ENCODE peak calls at places on chromosomes 6 and 20, in five cellular contexts. J, H, T, V and F are unnamed samples.

GRCh38 chr6:33824461-33825154 is 20.8 kb upstream of the MLN start:
- DNase-seq in J (peak; percentile 19), H (peak; percentile 24), T (no peak), V (no peak), F (peak; percentile 72)

GRCh38 chr6:100464162-100464851 is 414 bp downstream of the SIM1 start:
- DNase-seq in J (no peak), H (no peak), T (no peak), V (no peak), F (no peak)

GRCh38 chr6:14619419-14619781 is 501.8 kb downstream of the CD83 start:
- DNase-seq in J (peak; percentile 29), H (no peak), T (no peak), V (no peak), F (no peak)

GRCh38 chr20:45487231-45487635 is 17.7 kb downstream of the WFDC2 start:
- DNase-seq in J (no peak), H (no peak), T (peak; percentile 10), V (no peak), F (no peak)

GRCh38 chr20:6501061-6501460 is 266.4 kb upstream of the BMP2 start:
- DNase-seq in J (no peak), H (peak; percentile 19), T (no peak), V (peak; percentile 16), F (peak; percentile 69)

GRCh38 chr20:4924032-4924431 is 77.3 kb downstream of the SLC23A2 start:
- DNase-seq in J (no peak), H (no peak), T (no peak), V (no peak), F (no peak)

GRCh38 chr20:438581-439469 is 23.5 kb downstream of the TBC1D20 start:
- DNase-seq in J (no peak), H (no peak), T (no peak), V (no peak), F (no peak)

GRCh38 chr6:135909737-135910387 is 58.4 kb downstream of the PDE7B start:
- DNase-seq in J (peak; percentile 38), H (no peak), T (peak; percentile 60), V (no peak), F (peak; percentile 66)

GRCh38 chr6:11575408-11576033 is 38.0 kb downstream of the TMEM170B start:
- DNase-seq in J (peak; percentile 56), H (peak; percentile 84), T (peak; percentile 80), V (peak; percentile 55), F (peak; percentile 93)

GRCh38 chr6:155103816-155104366 is 108.8 kb downstream of the TIAM2 start:
- DNase-seq in J (no peak), H (peak; percentile 64), T (no peak), V (no peak), F (peak; percentile 52)

GRCh38 chr6:101391772-101392560 is 1.5 kb upstream of the GRIK2 start:
- DNase-seq in J (no peak), H (peak; percentile 52), T (no peak), V (no peak), F (no peak)

GRCh38 chr6:142692942-142693341 is 252.0 kb downstream of the HIVEP2 start:
- DNase-seq in J (peak; percentile 71), H (peak; percentile 93), T (peak; percentile 86), V (peak; percentile 74), F (peak; percentile 92)

GRCh38 chr6:43953794-43954310 is 173.4 kb downstream of the MRPL14 start:
- DNase-seq in J (peak; percentile 43), H (peak; percentile 22), T (no peak), V (no peak), F (no peak)

GRCh38 chr6:70901324-70901723 is 55.5 kb downstream of the B3GAT2 start:
- DNase-seq in J (no peak), H (no peak), T (peak; percentile 6), V (no peak), F (no peak)

GRCh38 chr6:25122622-25123237 is 156.4 kb upstream of the CARMIL1 start:
- DNase-seq in J (no peak), H (no peak), T (no peak), V (no peak), F (no peak)

GRCh38 chr6:128738112-128738511 is 144.8 kb upstream of the LAMA2 start:
- DNase-seq in J (no peak), H (no peak), T (no peak), V (no peak), F (no peak)

GRCh38 chr20:59571151-59571550 is 33.2 kb upstream of the PHACTR3 start:
- DNase-seq in J (no peak), H (no peak), T (no peak), V (no peak), F (no peak)

GRCh38 chr6:145148392-145149175 is 586.7 kb downstream of the EPM2A start:
- DNase-seq in J (peak; percentile 17), H (peak; percentile 75), T (no peak), V (no peak), F (peak; percentile 29)

GRCh38 chr6:120129228-120129627 is 779.7 kb upstream of the MAN1A1 start:
- DNase-seq in J (no peak), H (no peak), T (no peak), V (no peak), F (no peak)

GRCh38 chr6:105789935-105790334 is 296.2 kb upstream of the PRDM1 start:
- DNase-seq in J (no peak), H (no peak), T (no peak), V (no peak), F (no peak)

GRCh38 chr6:139291813-139292619 is at the start of gene TXLNB:
- DNase-seq in J (peak; percentile 82), H (peak; percentile 75), T (no peak), V (peak; percentile 93), F (peak; percentile 95)

GRCh38 chr6:166782541-166782940 is 155.5 kb upstream of the RPS6KA2 start:
- DNase-seq in J (no peak), H (no peak), T (no peak), V (no peak), F (no peak)

GRCh38 chr6:168030881-168031280 is 33.4 kb downstream of the KIF25 start:
- DNase-seq in J (no peak), H (no peak), T (no peak), V (no peak), F (no peak)

GRCh38 chr20:35603695-35604443 is 11.8 kb upstream of the SPAG4 start:
- DNase-seq in J (no peak), H (no peak), T (no peak), V (no peak), F (no peak)

GRCh38 chr6:46845126-46845525 is 51.9 kb downstream of the MEP1A start:
- DNase-seq in J (no peak), H (no peak), T (no peak), V (no peak), F (no peak)

GRCh38 chr6:90382760-90383159 is 86.1 kb upstream of the BACH2 start:
- DNase-seq in J (no peak), H (no peak), T (no peak), V (no peak), F (no peak)
- TF ChIP-seq CTCF in J (no peak), H (no peak), T (no peak), V (no peak), F (no peak)

GRCh38 chr6:41682497-41682961 is 44.3 kb downstream of the MDFI start:
- DNase-seq in J (peak; percentile 25), H (no peak), T (no peak), V (no peak), F (no peak)
- H3K4me3 ChIP-seq in J (peak overlapping the region; percentile 24), H (no peak overlapping the region), T (no peak overlapping the region), V (no peak overlapping the region), F (no peak overlapping the region)

GRCh38 chr6:97958143-97958542 is 675.1 kb upstream of the MMS22L start:
- DNase-seq in J (peak; percentile 4), H (no peak), T (no peak), V (no peak), F (peak; percentile 3)
- TF ChIP-seq CTCF in J (no peak), H (no peak), T (no peak), V (no peak), F (no peak)

DNA sequence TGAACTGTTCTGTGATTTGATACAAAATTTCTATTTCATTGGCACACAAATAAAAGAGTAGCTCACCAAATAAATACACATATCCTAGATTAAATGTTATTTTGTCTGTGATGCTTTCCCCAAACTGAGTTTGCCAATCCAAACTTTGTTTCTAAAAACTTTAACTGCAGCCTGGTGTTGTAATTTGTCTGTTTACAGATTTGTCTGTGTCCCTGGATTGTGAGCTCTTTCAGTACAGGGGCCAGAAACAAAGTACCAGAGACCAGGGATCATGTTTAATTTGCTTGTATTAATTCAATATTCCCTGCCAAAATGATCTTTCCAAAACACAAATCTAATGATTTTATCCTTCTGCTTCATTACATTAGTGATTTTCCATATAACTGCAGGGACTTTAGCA is 1044.6 kb upstream of the GJE1 start:
- DNase-seq in J (no peak), H (no peak), T (peak; percentile 9), V (no peak), F (no peak)
- H3K4me3 ChIP-seq in J (no peak overlapping the region), H (no peak overlapping the region), T (no peak overlapping the region), V (no peak overlapping the region), F (no peak overlapping the region)

GRCh38 chr6:148852688-148853087 is 105.9 kb downstream of the UST start:
- DNase-seq in J (no peak), H (no peak), T (no peak), V (no peak), F (no peak)
- TF ChIP-seq CTCF in J (no peak), H (no peak), T (no peak), V (no peak), F (no peak)